ENCODE peak calls at places on chromosomes 12 and 14, in eight cellular contexts. F is fibroblast of lung; L is esophagus squamous epithelium; O is Peyer's patch; X is colonic mucosa; I is hepatocyte; V is lower lobe of right lung; W is CD8-positive, alpha-beta memory T cell. J is an unnamed sample. For H3K9me3 and H3K4me1, the result is how much of the 10 kb centered on the place peaks cover.

GRCh38 chr14:93120952-93121834 is 5.5 kb upstream of the ITPK1 start:
- DNase-seq in F (no peak), L (no peak), O (no peak), X (no peak), I (no peak), V (no peak), W (no peak), J (no peak)

GRCh38 chr12:53051058-53051880 is 1.4 kb downstream of the TNS2 start:
- DNase-seq in F (peak), L (no peak), O (peak), X (peak), I (peak), V (no peak), W (no peak), J (no peak)

GRCh38 chr12:113184098-113184899 is 979 bp downstream of the DDX54 start:
- DNase-seq in F (no peak), L (no peak), O (no peak), X (no peak), I (no peak), V (peak), W (no peak), J (no peak)

GRCh38 chr14:29930283-29930682 is 2.6 kb upstream of the PRKD1 start:
- DNase-seq in F (peak), L (no peak), O (no peak), X (no peak), I (no peak), V (no peak), W (no peak), J (no peak)

GRCh38 chr14:57066887-57067513 is 201.7 kb downstream of the EXOC5 start:
- DNase-seq in F (peak), L (no peak), O (peak), X (peak), I (peak), V (peak), W (no peak), J (no peak)

GRCh38 chr12:94722664-94723063 is 72.3 kb upstream of the TMCC3 start:
- DNase-seq in F (no peak), L (no peak), O (no peak), X (no peak), I (no peak), V (no peak), W (no peak), J (no peak)

GRCh38 chr12:106081606-106082005 is 57.1 kb downstream of the NUAK1 start:
- DNase-seq in F (peak), L (no peak), O (no peak), X (no peak), I (no peak), V (no peak), W (no peak), J (no peak)

GRCh38 chr14:69612014-69612758 is 790 bp downstream of the SUSD6 start:
- DNase-seq in F (peak), L (no peak), O (peak), X (peak), I (no peak), V (peak), W (peak), J (peak)

GRCh38 chr12:25615119-25615518 is 62.0 kb upstream of the LMNTD1 start:
- DNase-seq in F (peak), L (no peak), O (no peak), X (no peak), I (peak), V (no peak), W (no peak), J (no peak)

GRCh38 chr12:67982165-67982563 is 7.1 kb upstream of the IFNG-AS1 start:
- DNase-seq in F (peak), L (no peak), O (no peak), X (no peak), I (no peak), V (no peak), W (no peak), J (no peak)

GRCh38 chr12:39236994-39237393 is 205.9 kb downstream of the KIF21A start:
- DNase-seq in F (peak), L (no peak), O (no peak), X (no peak), I (peak), V (no peak), W (no peak), J (no peak)

GRCh38 chr12:2353691-2354090 is 300.9 kb downstream of the CACNA1C start:
- DNase-seq in F (no peak), L (no peak), O (no peak), X (no peak), I (no peak), V (no peak), W (no peak), J (no peak)

GRCh38 chr12:105212431-105212830 is 23.5 kb downstream of the APPL2 start:
- DNase-seq in F (peak), L (no peak), O (no peak), X (no peak), I (no peak), V (no peak), W (no peak), J (no peak)

GRCh38 chr12:108312885-108313203 is 26.3 kb downstream of the CMKLR1 start:
- DNase-seq in F (no peak), L (no peak), O (no peak), X (no peak), I (peak), V (peak), W (no peak), J (no peak)

GRCh38 chr12:64903738-64904137 is 79.3 kb downstream of the TBC1D30 start:
- DNase-seq in F (peak), L (no peak), O (no peak), X (no peak), I (no peak), V (no peak), W (no peak), J (no peak)

DNA sequence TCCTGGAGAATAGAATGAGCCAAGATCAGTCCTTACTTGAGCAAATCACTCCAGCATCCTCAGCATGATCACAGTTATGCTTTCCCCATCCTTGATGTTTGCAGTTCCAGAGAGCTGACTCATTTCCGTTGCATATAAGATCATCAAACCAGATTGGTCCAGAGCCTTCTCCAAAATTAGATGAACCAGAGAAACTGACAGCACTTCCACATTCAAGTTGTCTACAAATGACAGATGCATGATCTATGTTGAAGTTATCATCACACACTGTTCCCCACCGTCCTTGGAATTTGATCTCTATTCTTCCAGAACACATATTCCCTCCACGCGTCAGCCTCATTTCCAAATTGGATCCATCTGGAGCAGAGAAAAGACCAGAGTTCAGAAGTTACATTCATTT is 4.7 kb downstream of the CD163 start:
- DNase-seq in F (peak), L (no peak), O (no peak), X (no peak), I (no peak), V (no peak), W (no peak), J (no peak)
- H3K27ac ChIP-seq in F (peak), L (peak), O (no peak), X (peak), I (peak), V (peak), W (no peak), J (no peak)

GRCh38 chr12:130224613-130225012 is 62.3 kb downstream of the FZD10 start:
- DNase-seq in F (no peak), L (no peak), O (no peak), X (no peak), I (no peak), V (no peak), W (no peak), J (no peak)
- H3K9me3 ChIP-seq in F (under half), L (under half), O (under half), X (under half), I (under half), V (under half), W (under half), J (under half)

GRCh38 chr12:84787253-84787652 is 125.3 kb downstream of the SLC6A15 start:
- DNase-seq in F (peak), L (no peak), O (no peak), X (no peak), I (no peak), V (no peak), W (no peak), J (no peak)

GRCh38 chr12:84791444-84791843 is 121.2 kb downstream of the SLC6A15 start:
- DNase-seq in F (peak), L (no peak), O (no peak), X (no peak), I (no peak), V (no peak), W (no peak), J (no peak)

GRCh38 chr12:84786622-84787021 is 126.0 kb downstream of the SLC6A15 start:
- DNase-seq in F (no peak), L (no peak), O (no peak), X (no peak), I (no peak), V (no peak), W (no peak), J (no peak)

GRCh38 chr12:84785951-84786350 is 126.6 kb downstream of the SLC6A15 start:
- DNase-seq in F (peak), L (no peak), O (no peak), X (no peak), I (no peak), V (no peak), W (no peak), J (no peak)

DNA sequence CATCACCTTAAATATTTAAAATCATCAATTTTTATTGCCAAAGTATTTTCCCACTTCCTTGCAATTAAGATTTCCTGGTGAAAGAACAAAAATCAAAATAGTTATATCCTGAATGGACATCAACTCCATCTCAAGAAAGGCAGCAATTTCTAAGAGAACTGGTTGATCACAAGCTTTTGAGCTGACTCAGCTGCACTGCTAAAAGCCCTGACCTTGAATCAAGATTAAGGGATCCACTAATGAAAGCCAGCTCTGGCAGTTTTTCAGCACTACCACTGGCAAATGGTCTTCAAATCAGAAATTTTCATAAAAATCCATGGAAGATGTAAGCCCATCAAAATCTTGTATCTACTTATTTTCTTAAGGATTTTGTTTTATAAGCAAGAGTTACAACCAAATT is 123.4 kb downstream of the SLC6A15 start:
- DNase-seq in F (no peak), L (no peak), O (no peak), X (no peak), I (no peak), V (no peak), W (no peak), J (no peak)
- H3K4me1 ChIP-seq in F (under half), L (under half), O (under half), X (under half), I (under half), V (under half), W (under half), J (under half)

DNA sequence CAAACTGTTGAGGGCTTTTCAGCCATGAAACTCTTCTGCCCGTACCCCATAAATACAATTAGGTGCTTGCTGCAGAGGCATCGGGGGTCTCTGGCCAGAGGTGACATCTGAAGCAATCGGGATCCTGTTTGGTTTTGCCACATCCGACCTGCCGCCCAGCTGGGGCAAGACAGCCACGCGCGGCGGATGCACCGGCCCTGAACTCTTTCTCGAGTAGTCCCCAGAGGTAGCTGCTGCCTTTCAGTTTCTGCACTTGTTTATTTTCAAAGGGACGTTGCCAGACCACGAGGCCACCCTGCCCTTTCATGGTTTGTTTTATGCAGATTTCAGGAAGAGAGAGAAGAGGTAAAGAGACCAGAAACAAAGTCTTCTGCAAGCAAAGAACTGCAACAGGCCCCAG is 10.6 kb upstream of the MLXIP start:
- DNase-seq in F (peak), L (no peak), O (no peak), X (no peak), I (no peak), V (no peak), W (no peak), J (no peak)
- H3K27ac ChIP-seq in F (no peak), L (peak), O (peak), X (no peak), I (peak), V (peak), W (no peak), J (no peak)

GRCh38 chr12:34401659-34402227 is 379.4 kb downstream of the ALG10 start:
- DNase-seq in F (no peak), L (no peak), O (peak), X (peak), I (peak), V (peak), W (no peak), J (no peak)
- H3K9me3 ChIP-seq in F (under half), L (half or more), O (half or more), X (under half), I (under half), V (under half), W (under half), J (half or more)

J was measured in CD4-positive, CD25-positive, alpha-beta regulatory T cell.